ENCODE peak calls at places on chromosomes 4 and X, in nine cellular contexts. K is mesothelial cell of epicardium, E is Peyer's patch, X is fibroblast of the aortic adventitia, C is IMR-90, A is left ventricle myocardium inferior, J is K562, N is GM23338, B is fibroblast of lung. G is an unnamed sample.

GRCh38 chr4:42345962-42346544 is 51.2 kb upstream of the SHISA3 start:
- DNase-seq in E (no peak), C (no peak), B (no peak), K (no peak), J (no peak), A (no peak), N (no peak), X (no peak), G (no peak)

GRCh38 chr4:106618920-106619319 is 250.3 kb upstream of the GIMD1 start:
- DNase-seq in K (no peak), X (peak; percentile 15), N (peak; percentile 66), A (no peak), B (no peak), J (no peak), E (no peak), C (no peak), G (no peak)

GRCh38 chrX:79413009-79413408 is 45.9 kb upstream of the ITM2A start:
- DNase-seq in A (no peak), C (peak; percentile 1), B (no peak), X (peak; percentile 28), K (no peak), N (peak; percentile 29), J (no peak), E (no peak), G (peak; percentile 3)

GRCh38 chr4:9987749-9988346 is 33.4 kb downstream of the SLC2A9 start:
- DNase-seq in N (no peak), C (no peak), A (no peak), E (no peak), X (no peak), K (no peak), B (no peak), J (no peak), G (no peak)

GRCh38 chrX:109890910-109891502 is 111.9 kb upstream of the TMEM164 start:
- DNase-seq in X (peak; percentile 74), B (peak; percentile 66), J (peak; percentile 68), K (peak; percentile 67), N (peak; percentile 80), E (peak; percentile 29), C (peak; percentile 59), A (peak; percentile 15), G (peak; percentile 61)

GRCh38 chr4:127843704-127844604 is 36.7 kb upstream of the PLK4 start:
- DNase-seq in C (no peak), K (no peak), J (no peak), B (no peak), E (no peak), A (no peak), X (no peak), N (peak; percentile 30), G (no peak)

GRCh38 chr4:175970734-175971133 is 94.9 kb upstream of the WDR17 start:
- DNase-seq in J (no peak), E (no peak), K (no peak), C (no peak), B (no peak), N (peak; percentile 24), A (no peak), X (no peak), G (peak; percentile 14)

GRCh38 chrX:136201601-136202000 is 49.6 kb downstream of the MAP7D3 start:
- DNase-seq in E (no peak), X (no peak), J (no peak), C (no peak), B (no peak), K (no peak), N (no peak), A (no peak), G (no peak)

GRCh38 chrX:136210243-136210642 is 41.0 kb downstream of the MAP7D3 start:
- DNase-seq in B (no peak), X (no peak), K (no peak), C (no peak), N (no peak), E (peak; percentile 37), J (no peak), A (no peak), G (no peak)

GRCh38 chr4:112604590-112604989 is 32.1 kb downstream of the ZGRF1 start:
- DNase-seq in N (peak; percentile 79), K (no peak), X (peak; percentile 79), E (no peak), A (no peak), J (peak; percentile 39), C (peak; percentile 65), B (peak; percentile 75), G (peak; percentile 68)
- TF ChIP-seq CTCF in N (peak; percentile 81), K (peak; percentile 43), X (peak; percentile 77), E (peak; percentile 53), A (peak; percentile 70), J (peak; percentile 64), C (peak; percentile 73), B (peak; percentile 70), G (peak; percentile 67)

GRCh38 chrX:40576291-40576690 is 4.5 kb upstream of the ATP6AP2 start:
- DNase-seq in B (no peak), N (no peak), C (no peak), X (no peak), A (no peak), E (no peak), J (no peak), K (no peak), G (no peak)

GRCh38 chrX:40578039-40578438 is 2.7 kb upstream of the ATP6AP2 start:
- DNase-seq in X (no peak), B (no peak), N (no peak), E (no peak), J (no peak), A (no peak), K (no peak), C (no peak), G (no peak)

GRCh38 chrX:40571600-40571999 is 9.2 kb upstream of the ATP6AP2 start:
- DNase-seq in J (no peak), A (no peak), E (no peak), X (no peak), C (no peak), N (no peak), K (no peak), B (no peak), G (no peak)

GRCh38 chrX:40570346-40571093 is 10.2 kb upstream of the ATP6AP2 start:
- DNase-seq in X (no peak), E (no peak), B (no peak), C (no peak), N (peak; percentile 4), A (no peak), J (no peak), K (no peak), G (no peak)

DNA sequence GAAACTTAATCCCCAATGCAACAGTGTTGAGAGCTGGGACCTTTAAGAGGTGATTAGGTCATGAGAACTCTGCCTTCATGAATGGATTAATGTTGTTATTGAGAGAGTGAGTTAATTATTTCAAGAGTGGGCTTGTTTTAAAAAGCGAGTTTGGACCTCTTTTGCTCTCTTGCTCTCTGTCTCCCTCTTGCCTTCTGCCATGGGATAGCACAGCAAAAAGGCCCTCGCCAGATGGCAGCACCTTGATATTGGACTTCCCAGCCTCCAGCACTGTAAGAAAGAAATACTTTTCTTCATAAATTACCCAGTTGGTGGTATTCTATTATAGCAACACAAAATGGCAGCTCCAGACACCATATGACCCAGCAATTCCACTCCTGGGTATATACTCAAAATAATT is 7.0 kb upstream of the ATP6AP2 start:
- DNase-seq in J (no peak), K (no peak), A (no peak), C (peak; percentile 11), E (no peak), B (peak; percentile 7), N (peak; percentile 39), X (no peak), G (no peak)
- TF ChIP-seq CTCF in J (peak; percentile 83), K (no peak), A (peak; percentile 32), C (peak; percentile 58), E (peak; percentile 45), B (peak; percentile 41), N (peak; percentile 61), X (peak; percentile 63), G (peak; percentile 70)

GRCh38 chrX:26783512-26784225 is 567.7 kb downstream of the MAGEB5 start:
- DNase-seq in J (peak; percentile 2), K (no peak), A (no peak), N (peak; percentile 77), B (peak; percentile 65), C (peak; percentile 11), E (no peak), X (peak; percentile 30), G (peak; percentile 20)
- TF ChIP-seq CTCF in J (peak; percentile 43), K (peak; percentile 41), A (peak; percentile 25), N (peak; percentile 49), B (peak; percentile 6), C (peak; percentile 37), E (peak; percentile 31), X (peak; percentile 29), G (peak; percentile 55)

GRCh38 chrX:40871385-40872082 is 136.2 kb upstream of the MED14 start:
- DNase-seq in N (no peak), J (no peak), A (no peak), K (no peak), B (peak; percentile 10), X (no peak), C (peak; percentile 37), E (no peak), G (peak; percentile 50)
- TF ChIP-seq CTCF in N (no peak), J (no peak), A (no peak), K (no peak), B (no peak), X (no peak), C (peak; percentile 11), E (no peak), G (no peak)

DNA sequence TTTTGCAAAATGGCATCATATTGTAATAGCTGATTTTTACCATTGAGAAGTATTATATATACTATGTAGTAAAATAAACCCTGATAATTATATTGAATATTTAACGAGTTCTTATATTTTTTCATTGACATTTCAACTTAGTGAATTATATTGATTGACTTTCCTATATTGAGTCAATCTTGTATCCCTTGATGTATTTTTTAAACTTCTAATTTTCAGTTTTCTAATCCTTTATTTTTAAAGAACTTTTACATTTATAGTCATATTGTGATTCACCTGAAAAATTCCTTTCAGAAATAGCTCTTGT is 54.4 kb downstream of the CXCL1 start:
- DNase-seq in K (no peak), A (no peak), J (no peak), N (no peak), B (no peak), E (no peak), C (no peak), X (no peak), G (no peak)
- TF ChIP-seq CTCF in K (no peak), A (no peak), J (no peak), N (no peak), B (no peak), E (no peak), C (no peak), X (no peak), G (no peak)

DNA sequence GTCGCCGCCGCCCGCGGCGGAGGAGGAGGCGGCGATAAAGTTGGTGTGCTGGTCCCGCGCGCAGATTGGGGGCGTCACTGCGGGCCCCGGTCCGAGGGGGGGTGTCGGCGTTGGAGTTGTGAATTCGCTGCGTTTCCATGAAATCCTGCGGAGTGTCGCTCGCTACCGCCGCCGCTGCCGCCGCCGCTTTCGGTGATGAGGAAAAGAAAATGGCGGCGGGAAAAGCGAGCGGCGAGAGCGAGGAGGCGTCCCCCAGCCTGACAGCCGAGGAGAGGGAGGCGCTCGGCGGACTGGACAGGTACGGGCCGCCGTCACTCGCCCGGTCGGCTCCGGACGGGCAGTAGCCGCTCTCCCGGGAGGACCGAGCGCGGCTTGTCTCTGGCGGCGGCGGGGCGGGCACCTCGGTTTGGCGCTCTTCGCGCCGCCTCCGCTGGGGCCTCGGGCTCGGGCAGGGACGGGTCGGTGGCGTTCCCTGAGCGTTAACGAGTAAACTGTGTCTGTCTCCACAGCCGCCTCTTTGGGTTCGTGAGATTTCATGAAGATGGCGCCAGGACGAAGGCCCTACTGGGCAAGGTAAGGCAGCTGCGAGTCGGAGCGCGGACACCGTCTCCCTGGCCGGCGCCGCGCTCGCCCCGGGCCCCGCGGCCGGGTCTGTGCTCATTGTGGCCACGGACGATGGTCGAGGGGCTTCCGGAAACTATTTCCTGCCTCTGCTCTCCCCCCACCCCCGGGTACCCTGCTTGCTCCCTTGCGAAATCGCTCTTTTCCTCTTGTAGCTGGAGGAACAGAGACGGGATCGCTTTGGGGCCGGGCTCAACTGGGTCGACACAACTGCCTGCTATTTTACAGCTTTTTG is 655 bp downstream of the KDM6A start:
- DNase-seq in X (peak; percentile 51), N (peak; percentile 30), B (peak; percentile 37), C (peak; percentile 44), A (peak; percentile 40), J (peak; percentile 30), E (peak; percentile 48), K (peak; percentile 58), G (peak; percentile 75)
- TF ChIP-seq CTCF in X (no peak), N (no peak), B (no peak), C (peak; percentile 10), A (no peak), J (no peak), E (no peak), K (no peak), G (no peak)

G was measured in astrocyte of the spinal cord.